ENCODE peak calls at places on chromosomes 11 and 22, in ten cellular contexts. Z is trophoblast cell; U is stomach; I is H9; S is CD4-positive, CD25-positive, alpha-beta regulatory T cell; E is aorta; N is GM23248; Q is psoas muscle; G is heart right ventricle; D is esophagus squamous epithelium. V is an unnamed sample.

GRCh38 chr11:69211540-69212120 is 55.9 kb downstream of the SMIM38 start:
- DNase-seq in Z (no peak), U (no peak), I (no peak), S (no peak), E (no peak), N (no peak), Q (no peak), G (no peak), D (no peak), V (no peak)

GRCh38 chr11:16289541-16289940 is 66.8 kb downstream of the SOX6 start:
- DNase-seq in Z (no peak), U (no peak), I (no peak), S (no peak), E (no peak), N (no peak), Q (no peak), G (no peak), D (no peak), V (no peak)

GRCh38 chr22:37472418-37473006 is 13.7 kb downstream of the MFNG start:
- DNase-seq in Z (no peak), U (peak; percentile 67), I (peak; percentile 63), S (peak; percentile 37), E (no peak), N (peak; percentile 49), Q (no peak), G (no peak), D (no peak), V (no peak)

GRCh38 chr11:74134661-74135515 is 35.9 kb downstream of the C2CD3 start:
- DNase-seq in Z (peak; percentile 91), U (no peak), I (no peak), S (no peak), E (no peak), N (no peak), Q (no peak), G (no peak), D (no peak), V (peak; percentile 42)

GRCh38 chr11:33347490-33348125 is 90.4 kb downstream of the HIPK3 start:
- DNase-seq in Z (no peak), U (no peak), I (no peak), S (peak; percentile 28), E (no peak), N (no peak), Q (no peak), G (no peak), D (no peak), V (no peak)

GRCh38 chr22:35454416-35455054 is 54.6 kb downstream of the MCM5 start:
- DNase-seq in Z (no peak), U (no peak), I (no peak), S (no peak), E (no peak), N (no peak), Q (no peak), G (peak; percentile 25), D (no peak), V (no peak)

GRCh38 chr11:108895579-108896480 is 231.0 kb downstream of the DDX10 start:
- DNase-seq in Z (no peak), U (no peak), I (no peak), S (peak; percentile 5), E (no peak), N (peak; percentile 65), Q (no peak), G (no peak), D (no peak), V (no peak)

GRCh38 chr11:114193730-114194674 is 102.2 kb upstream of the NNMT start:
- DNase-seq in Z (no peak), U (no peak), I (no peak), S (no peak), E (no peak), N (no peak), Q (peak; percentile 74), G (no peak), D (no peak), V (no peak)

DNA sequence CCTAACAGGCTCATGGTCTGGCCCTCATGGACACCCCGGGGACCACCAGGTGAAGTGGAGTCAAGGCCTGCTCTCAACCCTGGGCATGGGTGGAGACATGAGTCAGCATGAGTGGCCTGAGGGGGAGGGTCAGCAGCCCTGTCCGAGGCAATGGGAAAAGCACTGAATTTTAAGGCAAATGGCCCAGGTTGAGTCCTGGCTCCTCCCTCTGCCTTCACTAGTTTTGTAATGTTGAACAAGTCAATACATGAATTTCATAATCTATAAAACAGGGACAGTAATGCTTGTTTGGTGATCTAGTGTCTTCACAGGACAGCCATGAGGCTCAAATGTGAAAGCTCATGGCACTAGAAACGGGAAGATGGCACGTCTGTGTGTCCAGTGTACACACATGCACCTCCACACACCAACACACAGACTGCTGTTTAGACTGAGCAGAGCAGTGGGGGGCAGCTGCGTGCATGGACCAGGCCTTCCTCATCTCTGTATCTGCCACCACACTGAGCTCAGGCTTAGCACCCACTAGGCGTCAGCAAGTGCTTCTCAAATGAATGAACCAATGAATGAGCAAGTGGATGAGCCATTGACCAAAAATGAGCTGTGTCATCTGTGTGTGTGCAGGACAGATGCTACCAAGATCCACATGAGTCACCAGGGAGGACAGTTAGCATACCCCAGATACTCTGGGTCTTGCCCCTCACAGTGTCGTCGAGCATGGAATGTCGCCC is 63.4 kb downstream of the NRXN2 start:
- DNase-seq in Z (peak; percentile 91), U (no peak), I (no peak), S (no peak), E (peak; percentile 45), N (peak; percentile 97), Q (peak; percentile 45), G (no peak), D (no peak), V (peak; percentile 87)
- H3K27ac ChIP-seq in Z (no peak overlapping the region), U (no peak overlapping the region), I (no peak overlapping the region), S (no peak overlapping the region), E (no peak overlapping the region), N (peak overlapping the region; percentile 88), Q (peak overlapping the region; percentile 16), G (no peak overlapping the region), D (no peak overlapping the region), V (no peak overlapping the region)

GRCh38 chr11:82732734-82733443 is 775 bp downstream of the FAM181B start:
- DNase-seq in Z (peak; percentile 12), U (no peak), I (peak; percentile 31), S (no peak), E (peak; percentile 49), N (peak; percentile 18), Q (peak; percentile 45), G (no peak), D (no peak), V (no peak)
- H3K27me3 ChIP-seq in Z (peaks cover 36% of the 10 kb centered on the region), U (peaks cover 31% of the 10 kb centered on the region), I (peaks cover 18% of the 10 kb centered on the region), S (peaks cover 37% of the 10 kb centered on the region), E (peaks cover 3% of the 10 kb centered on the region), N (peaks cover 73% of the 10 kb centered on the region), Q (peaks cover 44% of the 10 kb centered on the region), G (peaks cover 73% of the 10 kb centered on the region), D (peaks cover 6% of the 10 kb centered on the region), V (peaks cover 39% of the 10 kb centered on the region)

GRCh38 chr11:27861706-27862430 is 161.6 kb upstream of the BDNF start:
- DNase-seq in Z (peak; percentile 71), U (no peak), I (no peak), S (no peak), E (no peak), N (peak; percentile 95), Q (no peak), G (no peak), D (no peak), V (peak; percentile 83)

GRCh38 chr11:27863637-27864036 is 163.4 kb upstream of the BDNF start:
- DNase-seq in Z (no peak), U (no peak), I (no peak), S (no peak), E (no peak), N (no peak), Q (no peak), G (no peak), D (no peak), V (no peak)

GRCh38 chr11:27865105-27865504 is 164.8 kb upstream of the BDNF start:
- DNase-seq in Z (no peak), U (no peak), I (no peak), S (no peak), E (no peak), N (no peak), Q (no peak), G (no peak), D (no peak), V (no peak)

GRCh38 chr11:27860811-27861210 is 160.6 kb upstream of the BDNF start:
- DNase-seq in Z (peak; percentile 3), U (no peak), I (no peak), S (no peak), E (no peak), N (no peak), Q (no peak), G (no peak), D (no peak), V (no peak)

DNA sequence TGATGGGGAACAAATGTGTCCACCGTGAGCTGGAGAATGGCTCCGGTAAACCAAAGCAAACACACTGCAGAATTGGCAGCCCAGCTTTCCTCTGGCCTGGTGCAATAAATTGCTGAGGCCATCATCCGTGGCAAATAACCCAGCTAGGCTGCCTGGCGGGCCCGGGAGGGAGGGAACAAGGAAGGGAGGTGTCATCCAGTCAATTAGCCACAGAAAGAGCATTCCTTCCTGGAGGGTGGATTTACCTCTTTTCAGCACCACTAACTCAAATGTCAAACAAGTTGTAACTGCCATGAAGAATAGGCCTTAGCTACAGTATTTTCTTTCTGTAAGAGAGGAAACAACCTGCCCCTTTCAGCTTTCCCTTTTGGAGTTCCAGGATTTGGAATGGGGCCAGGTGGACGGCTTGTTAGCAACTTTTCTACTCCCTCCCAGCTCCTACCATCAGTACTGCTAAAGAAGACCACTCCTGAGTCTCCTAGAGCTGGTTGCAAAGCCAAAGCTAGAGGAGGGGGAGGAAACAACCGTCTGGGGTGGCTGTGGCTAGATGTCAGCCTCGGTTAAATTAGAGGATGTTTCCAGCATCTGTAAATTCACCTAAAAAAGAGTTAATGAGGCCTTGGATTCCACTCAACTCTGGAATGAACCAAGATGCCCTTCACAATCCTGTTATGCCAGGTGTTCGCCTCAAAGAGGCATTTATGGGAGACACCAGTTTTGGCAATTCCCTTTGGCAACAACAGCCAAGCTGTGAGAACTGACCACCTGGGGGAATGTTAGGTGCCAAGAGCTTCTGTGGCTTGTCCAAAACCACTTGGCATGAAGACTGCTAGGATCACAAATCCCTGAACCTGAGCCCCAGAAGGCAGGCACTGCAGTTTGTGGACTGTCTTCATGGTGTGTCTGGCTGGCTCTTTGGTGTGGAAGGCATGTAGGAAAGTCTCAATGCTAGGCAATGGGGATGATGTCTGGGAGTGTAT is 164.1 kb upstream of the BDNF start:
- DNase-seq in Z (no peak), U (no peak), I (no peak), S (no peak), E (no peak), N (no peak), Q (no peak), G (no peak), D (no peak), V (no peak)
- H3K27ac ChIP-seq in Z (no peak overlapping the region), U (no peak overlapping the region), I (no peak overlapping the region), S (no peak overlapping the region), E (no peak overlapping the region), N (no peak overlapping the region), Q (no peak overlapping the region), G (no peak overlapping the region), D (no peak overlapping the region), V (no peak overlapping the region)

DNA sequence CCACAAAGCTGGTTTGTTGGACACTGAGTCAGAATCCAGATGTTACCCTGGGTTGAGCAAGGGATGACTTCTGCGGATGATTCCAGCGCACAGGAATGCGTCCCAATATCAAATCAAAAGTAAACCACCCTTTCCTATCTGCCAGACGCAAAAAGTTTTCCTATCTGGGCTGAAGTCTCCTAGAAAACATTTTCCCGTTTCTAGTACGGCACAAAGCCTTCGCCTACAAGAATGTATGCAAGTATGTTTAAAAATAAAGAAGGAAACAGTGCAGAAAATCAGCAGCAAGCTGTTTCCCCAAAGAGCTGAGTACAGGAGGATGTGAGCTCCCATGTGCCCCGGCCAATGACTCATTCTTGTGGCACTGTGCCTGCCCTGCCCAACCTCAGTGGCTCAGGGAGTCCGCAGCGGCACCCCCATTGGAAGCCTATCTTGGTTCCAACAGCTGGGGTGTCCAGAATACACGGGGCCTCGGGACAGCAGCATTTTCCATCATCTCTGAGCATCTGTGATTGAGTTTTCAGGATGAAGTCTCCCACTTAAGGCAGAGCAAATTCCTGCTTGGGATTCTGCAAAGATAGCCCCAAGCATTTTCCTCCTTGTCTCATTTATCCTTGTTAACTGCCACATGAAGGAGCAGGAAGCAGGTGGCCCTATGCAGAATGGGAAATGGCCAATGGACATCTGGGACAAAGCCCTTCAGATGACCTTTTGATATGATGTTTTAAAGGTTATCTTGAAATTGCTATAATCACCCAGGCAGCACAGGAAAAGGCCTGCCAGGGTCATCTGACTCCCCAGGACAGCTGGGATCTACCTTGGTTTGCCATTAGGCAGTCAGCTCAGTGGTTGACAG is 17.5 kb downstream of the KCNJ5 start:
- DNase-seq in Z (peak; percentile 39), U (peak; percentile 78), I (no peak), S (no peak), E (peak; percentile 91), N (peak; percentile 90), Q (peak; percentile 83), G (peak; percentile 73), D (no peak), V (peak; percentile 42)
- H3K27me3 ChIP-seq in Z (peaks cover 25% of the 10 kb centered on the region), U (no peaks in the 10 kb centered on the region), I (peaks cover 25% of the 10 kb centered on the region), S (peaks cover 33% of the 10 kb centered on the region), E (no peaks in the 10 kb centered on the region), N (no peaks in the 10 kb centered on the region), Q (peaks cover 34% of the 10 kb centered on the region), G (no peaks in the 10 kb centered on the region), D (no peaks in the 10 kb centered on the region), V (no peaks in the 10 kb centered on the region)